ENCODE peak calls at places on chromosomes 1 and 21, in four cellular contexts. One of them, this sample, is unnamed.

GRCh38 chr21:21714396-21714795 is 716.2 kb downstream of the NCAM2 start:
- DNase-seq in HepG2: no peak
- DNase-seq in K562: no peak
- DNase-seq in WTC11: no peak
- DNase-seq in this sample: no peak

GRCh38 chr1:183274836-183275235 is 88.8 kb downstream of the LAMC2 start:
- DNase-seq in K562: no peak
- DNase-seq in HepG2: no peak
- DNase-seq in WTC11: no peak
- DNase-seq in this sample: no peak

GRCh38 chr1:169094897-169095569 is 11.5 kb upstream of the ATP1B1 start:
- DNase-seq in K562: no peak
- DNase-seq in HepG2: no peak
- DNase-seq in WTC11: no peak
- DNase-seq in this sample: no peak

GRCh38 chr1:47223921-47224675 is 7.9 kb downstream of the TAL1 start:
- DNase-seq in WTC11: no peak
- DNase-seq in K562: no peak
- DNase-seq in HepG2: no peak
- DNase-seq in this sample: no peak

GRCh38 chr1:17119076-17119743 is at the start of gene PADI2:
- DNase-seq in K562: peak
- DNase-seq in HepG2: no peak
- DNase-seq in WTC11: peak
- DNase-seq in this sample: peak

GRCh38 chr1:209674957-209675566 is at the start of gene G0S2:
- DNase-seq in HepG2: no peak
- DNase-seq in K562: peak
- DNase-seq in WTC11: peak
- DNase-seq in this sample: peak

GRCh38 chr1:168320805-168321577 is 40.3 kb downstream of the TBX19 start:
- DNase-seq in K562: peak
- DNase-seq in WTC11: no peak
- DNase-seq in HepG2: peak
- DNase-seq in this sample: no peak

GRCh38 chr1:223742861-223743517 is 30.6 kb downstream of the CAPN2 start:
- DNase-seq in HepG2: no peak
- DNase-seq in K562: no peak
- DNase-seq in WTC11: no peak
- DNase-seq in this sample: no peak

GRCh38 chr1:206595581-206596318 is 16.5 kb downstream of the EIF2D start:
- DNase-seq in WTC11: no peak
- DNase-seq in K562: no peak
- DNase-seq in HepG2: no peak
- DNase-seq in this sample: no peak

GRCh38 chr1:212118167-212118871 is 82.8 kb downstream of the DTL start:
- DNase-seq in HepG2: peak
- DNase-seq in WTC11: no peak
- DNase-seq in K562: no peak
- DNase-seq in this sample: no peak

GRCh38 chr1:65253800-65254319 is 55.5 kb upstream of the DNAJC6 start:
- DNase-seq in HepG2: no peak
- DNase-seq in WTC11: no peak
- DNase-seq in K562: no peak
- DNase-seq in this sample: no peak

GRCh38 chr1:211630236-211631081 is 45.0 kb downstream of the NEK2 start:
- DNase-seq in HepG2: peak
- DNase-seq in WTC11: peak
- DNase-seq in K562: peak
- DNase-seq in this sample: peak

GRCh38 chr1:221741364-221741970 is 422 bp downstream of the DUSP10 start:
- DNase-seq in K562: peak
- DNase-seq in HepG2: no peak
- DNase-seq in WTC11: peak
- DNase-seq in this sample: peak

GRCh38 chr1:177973585-177973984 is 3.7 kb upstream of the SEC16B start:
- DNase-seq in HepG2: no peak
- DNase-seq in WTC11: no peak
- DNase-seq in K562: no peak
- DNase-seq in this sample: no peak

GRCh38 chr1:15799004-15799867 is 8.2 kb downstream of the UQCRHL start:
- DNase-seq in WTC11: no peak
- DNase-seq in K562: peak
- DNase-seq in HepG2: peak
- DNase-seq in this sample: no peak

GRCh38 chr1:6261615-6261995 is 707 bp upstream of the GPR153 start:
- DNase-seq in HepG2: no peak
- DNase-seq in WTC11: no peak
- DNase-seq in K562: peak
- DNase-seq in this sample: peak

GRCh38 chr1:171800342-171800741 is 18.9 kb downstream of the METTL13 start:
- DNase-seq in HepG2: no peak
- DNase-seq in WTC11: no peak
- DNase-seq in K562: no peak
- DNase-seq in this sample: no peak

GRCh38 chr21:19109694-19110093 is 706.1 kb upstream of the TMPRSS15 start:
- DNase-seq in HepG2: no peak
- DNase-seq in K562: no peak
- DNase-seq in WTC11: no peak
- DNase-seq in this sample: no peak

GRCh38 chr21:24014381-24014780 is 1592.9 kb downstream of the MRPL39 start:
- DNase-seq in HepG2: no peak
- DNase-seq in WTC11: no peak
- DNase-seq in K562: no peak
- DNase-seq in this sample: no peak

GRCh38 chr1:185593271-185593670 is 140.9 kb upstream of the HMCN1 start:
- DNase-seq in WTC11: no peak
- DNase-seq in K562: no peak
- DNase-seq in HepG2: no peak
- DNase-seq in this sample: no peak

GRCh38 chr1:185598326-185598725 is 135.9 kb upstream of the HMCN1 start:
- DNase-seq in WTC11: no peak
- DNase-seq in HepG2: no peak
- DNase-seq in K562: no peak
- DNase-seq in this sample: no peak

GRCh38 chr1:185595835-185596667 is 138.1 kb upstream of the HMCN1 start:
- DNase-seq in WTC11: peak
- DNase-seq in HepG2: peak
- DNase-seq in K562: peak
- DNase-seq in this sample: peak

DNA sequence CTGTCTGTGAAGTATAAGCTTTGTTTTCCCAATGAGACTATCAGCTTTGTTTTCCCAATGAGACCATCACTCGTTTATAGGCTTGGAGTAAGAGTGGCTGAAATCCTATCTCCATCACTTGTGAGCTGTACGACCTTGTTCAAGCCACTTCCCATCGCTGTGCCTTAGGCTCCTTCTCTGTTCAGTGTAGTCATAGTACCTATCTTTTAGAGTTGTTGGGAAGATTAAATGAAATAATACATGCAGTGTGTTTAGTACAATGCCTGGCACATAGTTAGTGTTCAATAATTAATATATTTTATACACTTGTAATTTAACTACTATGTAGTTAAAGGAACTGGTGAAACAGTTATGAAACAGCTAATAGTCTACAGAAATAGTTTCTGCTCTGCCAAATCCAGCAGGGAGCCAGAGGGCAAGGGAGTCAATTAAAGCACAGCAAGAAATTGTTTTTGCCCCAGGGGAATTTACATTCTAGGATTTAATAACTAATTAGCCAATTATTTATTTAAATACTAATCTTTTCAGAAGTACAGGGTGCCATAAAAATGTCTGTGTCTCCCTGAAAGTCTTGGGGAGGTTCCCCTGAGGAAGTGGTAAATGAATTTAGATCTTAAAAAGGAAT is 139.3 kb upstream of the HMCN1 start:
- DNase-seq in HepG2: no peak
- DNase-seq in K562: no peak
- DNase-seq in WTC11: no peak
- DNase-seq in this sample: no peak
- TF ChIP-seq FOXJ3 in HepG2: no peak
- TF ChIP-seq FOXJ3 in K562: no peak
- TF ChIP-seq FOXJ3 in WTC11: no peak
- TF ChIP-seq FOXJ3 in this sample: no peak

GRCh38 chr1:22976461-22977243 is 4.0 kb upstream of the LACTBL1 start:
- DNase-seq in HepG2: peak
- DNase-seq in WTC11: peak
- DNase-seq in K562: peak
- DNase-seq in this sample: peak
- TF ChIP-seq FOXJ3 in HepG2: no peak
- TF ChIP-seq FOXJ3 in WTC11: no peak
- TF ChIP-seq FOXJ3 in K562: no peak
- TF ChIP-seq FOXJ3 in this sample: no peak

GRCh38 chr1:158286966-158287365 is 2.8 kb upstream of the CD1C start:
- DNase-seq in WTC11: no peak
- DNase-seq in K562: no peak
- DNase-seq in HepG2: no peak
- DNase-seq in this sample: no peak
- TF ChIP-seq FOXJ3 in WTC11: no peak
- TF ChIP-seq FOXJ3 in K562: no peak
- TF ChIP-seq FOXJ3 in HepG2: no peak
- TF ChIP-seq FOXJ3 in this sample: no peak

GRCh38 chr1:202216691-202217090 is 23.1 kb downstream of the LGR6 start:
- DNase-seq in K562: no peak
- DNase-seq in WTC11: no peak
- DNase-seq in HepG2: no peak
- DNase-seq in this sample: no peak
- TF ChIP-seq FOXJ3 in K562: no peak
- TF ChIP-seq FOXJ3 in WTC11: no peak
- TF ChIP-seq FOXJ3 in HepG2: no peak
- TF ChIP-seq FOXJ3 in this sample: no peak

GRCh38 chr21:41706263-41706639 is 60.6 kb downstream of the RIPK4 start:
- DNase-seq in HepG2: no peak
- DNase-seq in WTC11: no peak
- DNase-seq in K562: no peak
- DNase-seq in this sample: no peak
- TF ChIP-seq FOXJ3 in HepG2: no peak
- TF ChIP-seq FOXJ3 in WTC11: no peak
- TF ChIP-seq FOXJ3 in K562: no peak
- TF ChIP-seq FOXJ3 in this sample: no peak

This sample was measured in SK-N-SH.